ENCODE peak calls at places on chromosomes 7 and 10, in five cellular contexts. S is aorta, X is PC-3, H is epithelial cell of esophagus, K is spleen. D is an unnamed sample.
A peak's percentile ranks its signal among the peaks of the same experiment; 100 is the strongest.

GRCh38 chr10:5550621-5551530 is 26.1 kb downstream of the CALML3 start:
- DNase-seq in H (peak; percentile 78), S (peak; percentile 73), X (peak; percentile 56), K (peak; percentile 58), D (peak; percentile 88)

GRCh38 chr10:17430647-17431355 is 23.6 kb downstream of the ST8SIA6 start:
- DNase-seq in H (peak; percentile 77), K (no peak), S (peak; percentile 88), X (peak; percentile 72), D (peak; percentile 76)

GRCh38 chr7:12766416-12766815 is 79.0 kb downstream of the ARL4A start:
- DNase-seq in K (no peak), X (no peak), H (no peak), S (no peak), D (no peak)

GRCh38 chr7:143392875-143393266 is 11.7 kb downstream of the ZYX start:
- DNase-seq in K (no peak), S (no peak), X (no peak), H (no peak), D (no peak)

GRCh38 chr10:132397671-132398565 is 918 bp downstream of the PWWP2B start:
- DNase-seq in H (peak; percentile 76), K (peak; percentile 92), S (no peak), X (peak; percentile 69), D (peak; percentile 74)

GRCh38 chr10:19651549-19651948 is 164.7 kb upstream of the PLXDC2 start:
- DNase-seq in S (no peak), H (peak; percentile 93), K (no peak), X (no peak), D (peak; percentile 51)

GRCh38 chr10:52437205-52437646 is 123.1 kb downstream of the DKK1 start:
- DNase-seq in X (no peak), K (no peak), S (no peak), H (no peak), D (no peak)

GRCh38 chr7:136180984-136181383 is 203.8 kb upstream of the MTPN start:
- DNase-seq in S (no peak), H (no peak), X (no peak), K (no peak), D (no peak)

GRCh38 chr7:30548762-30549344 is 44.2 kb upstream of the GGCT start:
- DNase-seq in S (no peak), K (no peak), X (peak; percentile 84), H (peak; percentile 83), D (peak; percentile 82)

GRCh38 chr10:11183000-11183399 is 165.3 kb downstream of the CELF2 start:
- DNase-seq in S (no peak), X (no peak), K (no peak), H (no peak), D (no peak)

GRCh38 chr7:135682191-135682590 is 19.9 kb downstream of the STMP1 start:
- DNase-seq in K (no peak), H (no peak), X (no peak), S (no peak), D (no peak)

GRCh38 chr10:72278668-72279393 is 5.1 kb downstream of the DDIT4 start:
- DNase-seq in K (no peak), S (no peak), H (no peak), X (no peak), D (no peak)

GRCh38 chr10:93461807-93462178 is 20.3 kb downstream of the MYOF start:
- DNase-seq in S (no peak), X (peak; percentile 81), K (no peak), H (peak; percentile 81), D (peak; percentile 76)

GRCh38 chr7:41065663-41066062 is 637.2 kb downstream of the INHBA start:
- DNase-seq in K (no peak), X (peak; percentile 91), H (peak; percentile 85), S (no peak), D (no peak)

GRCh38 chr10:101060951-101061813 is 607 bp upstream of the KAZALD1 start:
- DNase-seq in H (peak; percentile 79), S (peak; percentile 99), X (peak; percentile 90), K (peak; percentile 97), D (peak; percentile 95)

GRCh38 chr10:44822349-44822748 is 88.8 kb upstream of the TMEM72 start:
- DNase-seq in K (no peak), S (no peak), H (no peak), X (no peak), D (no peak)

GRCh38 chr10:83122336-83122735 is 1017.0 kb upstream of the GHITM start:
- DNase-seq in X (no peak), K (no peak), H (peak; percentile 11), S (no peak), D (no peak)

D was measured in ELR.